ENCODE peak calls at places on chromosome 20, in six cellular contexts. E is mesenchymal stem cell, U is H9, P is IMR-90, I is trophoblast cell, S is H1. D is an unnamed sample.

GRCh38 chr20:64077094-64077493 is 2.2 kb downstream of the RGS19 start:
- DNase-seq in E (no peak), U (no peak), P (no peak), I (no peak), S (no peak), D (no peak)

GRCh38 chr20:23255106-23255505 is 95.5 kb upstream of the NXT1 start:
- DNase-seq in E (no peak), U (no peak), P (no peak), I (no peak), S (peak; percentile 28), D (no peak)

GRCh38 chr20:8309638-8310037 is 177.6 kb downstream of the PLCB1 start:
- DNase-seq in E (no peak), U (peak; percentile 32), P (peak; percentile 15), I (peak; percentile 12), S (no peak), D (peak; percentile 72)

GRCh38 chr20:57088436-57088835 is 178.0 kb downstream of the BMP7 start:
- DNase-seq in E (no peak), U (no peak), P (no peak), I (no peak), S (no peak), D (no peak)

GRCh38 chr20:35431621-35432429 is 6.2 kb downstream of the GDF5 start:
- DNase-seq in E (no peak), U (no peak), P (no peak), I (no peak), S (no peak), D (no peak)

GRCh38 chr20:43448748-43449535 is 8.8 kb upstream of the SRSF6 start:
- DNase-seq in E (peak; percentile 53), U (peak; percentile 66), P (peak; percentile 33), I (peak; percentile 74), S (peak; percentile 60), D (peak; percentile 26)

GRCh38 chr20:20076297-20077065 is 24.1 kb downstream of the CFAP61 start:
- DNase-seq in E (peak; percentile 55), U (no peak), P (peak; percentile 70), I (peak; percentile 87), S (no peak), D (no peak)

GRCh38 chr20:29742699-29743100 is 1514.8 kb upstream of the DEFB115 start:
- DNase-seq in E (no peak), U (no peak), P (no peak), I (no peak), S (no peak), D (no peak)

GRCh38 chr20:58116505-58116904 is 111.9 kb downstream of the ANKRD60 start:
- DNase-seq in E (no peak), U (peak; percentile 14), P (no peak), I (no peak), S (peak; percentile 38), D (no peak)

GRCh38 chr20:38843346-38843745 is 37.8 kb downstream of the PPP1R16B start:
- DNase-seq in E (no peak), U (no peak), P (no peak), I (no peak), S (no peak), D (no peak)

GRCh38 chr20:14561733-14562132 is 224.3 kb upstream of the FLRT3 start:
- DNase-seq in E (no peak), U (no peak), P (peak; percentile 78), I (peak; percentile 36), S (no peak), D (no peak)

GRCh38 chr20:48335421-48336090 is 492.2 kb downstream of the PREX1 start:
- DNase-seq in E (no peak), U (no peak), P (no peak), I (no peak), S (no peak), D (no peak)

GRCh38 chr20:47740225-47741184 is 44.8 kb downstream of the SULF2 start:
- DNase-seq in E (no peak), U (peak; percentile 47), P (no peak), I (peak; percentile 30), S (no peak), D (no peak)

GRCh38 chr20:1252416-1252815 is 13.7 kb upstream of the SNPH start:
- DNase-seq in E (no peak), U (no peak), P (no peak), I (no peak), S (no peak), D (no peak)

GRCh38 chr20:61292391-61292790 is 40.3 kb downstream of the CDH4 start:
- DNase-seq in E (no peak), U (no peak), P (no peak), I (no peak), S (no peak), D (no peak)

GRCh38 chr20:60057866-60058807 is 99.9 kb downstream of the CDH26 start:
- DNase-seq in E (peak; percentile 77), U (peak; percentile 83), P (peak; percentile 79), I (no peak), S (peak; percentile 61), D (peak; percentile 15)

GRCh38 chr20:58650181-58650775 is 805 bp upstream of the STX16 start:
- DNase-seq in E (no peak), U (peak; percentile 44), P (no peak), I (no peak), S (peak; percentile 58), D (peak; percentile 40)

GRCh38 chr20:48945840-48946514 is 24.5 kb downstream of the ARFGEF2 start:
- DNase-seq in E (peak; percentile 84), U (no peak), P (peak; percentile 45), I (peak; percentile 99), S (no peak), D (no peak)

GRCh38 chr20:17771206-17772004 is 71.6 kb downstream of the BANF2 start:
- DNase-seq in E (peak; percentile 5), U (no peak), P (no peak), I (peak; percentile 44), S (no peak), D (no peak)

GRCh38 chr20:57897156-57897874 is 187.5 kb upstream of the PMEPA1 start:
- DNase-seq in E (no peak), U (no peak), P (no peak), I (no peak), S (no peak), D (no peak)

GRCh38 chr20:59634435-59635005 is 30.2 kb downstream of the PHACTR3 start:
- DNase-seq in E (no peak), U (no peak), P (no peak), I (no peak), S (no peak), D (no peak)

GRCh38 chr20:49545572-49545971 is 22.4 kb downstream of the PTGIS start:
- DNase-seq in E (no peak), U (no peak), P (no peak), I (no peak), S (no peak), D (no peak)

GRCh38 chr20:44745122-44745521 is 543 bp upstream of the KCNK15 start:
- DNase-seq in E (no peak), U (no peak), P (no peak), I (no peak), S (no peak), D (no peak)

GRCh38 chr20:44746367-44747165 is 901 bp downstream of the KCNK15 start:
- DNase-seq in E (no peak), U (no peak), P (no peak), I (no peak), S (no peak), D (no peak)

GRCh38 chr20:44747166-44748004 is 1.7 kb downstream of the KCNK15 start:
- DNase-seq in E (peak; percentile 68), U (peak; percentile 89), P (peak; percentile 53), I (peak; percentile 82), S (peak; percentile 95), D (peak; percentile 73)

GRCh38 chr20:44743916-44744655 is 1.6 kb upstream of the KCNK15 start:
- DNase-seq in E (no peak), U (no peak), P (no peak), I (no peak), S (no peak), D (no peak)

GRCh38 chr20:44745560-44746366 is at the start of gene KCNK15:
- DNase-seq in E (peak; percentile 32), U (no peak), P (peak; percentile 17), I (no peak), S (peak; percentile 63), D (no peak)
- H3K14ac ChIP-seq in E (no peak within 1 kb of the TSS), U (peak within 1 kb of the TSS; percentile 58), P (no peak within 1 kb of the TSS), I (no peak within 1 kb of the TSS), S (no peak within 1 kb of the TSS), D (no peak within 1 kb of the TSS)

GRCh38 chr20:3890999-3891929 is 2.1 kb downstream of the PANK2 start:
- DNase-seq in E (no peak), U (no peak), P (no peak), I (peak; percentile 31), S (no peak), D (no peak)

GRCh38 chr20:3888622-3889488 is at the start of gene PANK2:
- DNase-seq in E (peak; percentile 99), U (peak; percentile 99), P (peak; percentile 98), I (peak; percentile 99), S (peak; percentile 98), D (peak; percentile 99)

GRCh38 chr20:3890410-3890751 is 1.2 kb downstream of the PANK2 start:
- DNase-seq in E (peak; percentile 52), U (no peak), P (peak; percentile 56), I (peak; percentile 36), S (no peak), D (no peak)

GRCh38 chr20:3887870-3888614 is 1.1 kb upstream of the PANK2 start:
- DNase-seq in E (no peak), U (no peak), P (no peak), I (peak; percentile 26), S (no peak), D (no peak)

DNA sequence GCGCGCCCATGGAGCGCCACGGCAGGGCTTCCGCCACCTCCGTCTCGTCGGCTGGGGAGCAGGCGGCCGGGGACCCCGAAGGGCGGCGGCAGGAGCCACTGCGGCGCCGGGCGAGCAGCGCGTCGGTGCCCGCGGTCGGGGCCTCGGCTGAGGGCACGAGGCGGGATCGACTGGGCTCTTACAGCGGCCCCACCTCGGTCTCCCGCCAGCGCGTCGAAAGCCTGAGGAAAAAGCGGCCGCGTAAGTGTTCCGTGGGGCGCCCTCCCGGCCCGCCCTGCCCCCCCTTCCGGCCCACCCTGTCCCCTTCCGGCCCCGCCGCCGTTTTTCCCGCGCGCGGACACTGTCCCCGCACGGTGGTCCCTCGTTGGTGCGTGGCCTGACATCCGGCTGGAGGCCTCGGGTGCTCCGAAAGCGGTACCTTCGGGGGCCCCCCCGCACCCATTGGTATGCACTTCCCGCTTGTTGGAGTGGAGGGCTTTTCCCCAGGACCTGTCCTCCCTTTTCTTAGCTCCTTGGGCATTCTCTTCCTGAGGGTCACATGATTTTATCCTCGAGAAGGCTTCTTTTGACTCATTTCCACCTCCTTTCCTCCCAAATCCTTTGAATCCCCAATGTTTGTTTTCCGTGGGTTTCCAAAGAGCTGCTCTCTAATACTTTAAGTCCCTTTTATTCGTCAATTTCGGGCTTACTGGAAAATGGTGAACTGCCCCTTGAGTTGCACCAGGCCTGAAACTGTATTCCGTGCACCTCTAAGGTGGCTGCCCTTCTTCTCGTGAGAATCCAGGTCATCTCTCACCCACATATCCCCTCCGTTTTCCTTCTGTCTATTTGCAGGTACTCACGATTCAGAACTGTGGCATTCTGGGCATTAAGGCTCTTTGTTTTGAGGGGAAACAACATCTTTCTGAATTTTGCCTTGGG is 562 bp downstream of the PANK2 start:
- DNase-seq in E (peak; percentile 37), U (no peak), P (no peak), I (peak; percentile 10), S (peak; percentile 53), D (no peak)
- H3K4ac ChIP-seq in E (peak overlapping the region; percentile 95), U (no peak overlapping the region), P (peak overlapping the region; percentile 90), I (peak overlapping the region; percentile 98), S (peak overlapping the region; percentile 1), D (peak overlapping the region; percentile 55)

GRCh38 chr20:31705598-31706597 is 16.8 kb downstream of the BCL2L1 start:
- DNase-seq in E (no peak), U (no peak), P (no peak), I (no peak), S (no peak), D (no peak)
- H3K4me2 ChIP-seq in E (no peak overlapping the region), U (no peak overlapping the region), P (no peak overlapping the region), I (no peak overlapping the region), S (no peak overlapping the region), D (no peak overlapping the region)

GRCh38 chr20:40532103-40532502 is 156.9 kb downstream of the MAFB start:
- DNase-seq in E (no peak), U (peak; percentile 45), P (no peak), I (peak; percentile 56), S (peak; percentile 63), D (no peak)
- H3K14ac ChIP-seq in E (no peak overlapping the region), U (no peak overlapping the region), P (no peak overlapping the region), I (no peak overlapping the region), S (no peak overlapping the region), D (no peak overlapping the region)

D was measured in neuronal stem cell.